ENCODE peak calls at places on chromosomes 11 and 22, in ten cellular contexts. X, H, D, U, I, V, P, C, Q and W are unnamed samples.

GRCh38 chr11:80285076-80285790 is 844.4 kb upstream of the TENM4 start:
- DNase-seq in H (no peak), U (no peak), V (no peak), P (no peak), C (no peak), Q (peak; percentile 47), I (no peak), D (no peak), X (no peak), W (no peak)

GRCh38 chr11:57240007-57240406 is 3.0 kb upstream of the APLNR start:
- DNase-seq in Q (no peak), V (no peak), D (no peak), I (no peak), P (no peak), X (no peak), U (no peak), H (no peak), C (no peak), W (peak; percentile 92)

GRCh38 chr11:19989191-19989590 is 171.1 kb downstream of the DBX1 start:
- DNase-seq in H (no peak), V (no peak), U (no peak), C (no peak), D (no peak), Q (peak; percentile 54), P (no peak), I (no peak), X (no peak), W (no peak)

GRCh38 chr22:44206696-44207095 is 26.0 kb downstream of the PARVG start:
- DNase-seq in C (peak; percentile 2), U (peak; percentile 54), P (peak; percentile 37), I (no peak), Q (no peak), X (no peak), H (no peak), V (no peak), D (no peak), W (no peak)

GRCh38 chr11:39435641-39436040 is 2023.8 kb downstream of the LRRC4C start:
- DNase-seq in I (no peak), C (no peak), X (no peak), V (no peak), D (no peak), H (no peak), P (no peak), Q (no peak), U (no peak), W (no peak)

GRCh38 chr22:17872491-17872890 is 98.2 kb upstream of the BID start:
- DNase-seq in P (no peak), V (no peak), H (no peak), C (no peak), Q (peak; percentile 11), D (no peak), I (no peak), X (no peak), U (no peak), W (no peak)

GRCh38 chr11:126347751-126348628 is 7.5 kb upstream of the ST3GAL4 start:
- DNase-seq in H (no peak), X (no peak), C (no peak), I (peak; percentile 48), D (no peak), U (no peak), P (no peak), V (no peak), Q (no peak), W (no peak)

GRCh38 chr11:2428322-2428795 is 16.0 kb downstream of the TRPM5 start:
- DNase-seq in X (peak; percentile 56), D (no peak), I (peak; percentile 67), V (peak; percentile 88), C (no peak), U (no peak), P (peak; percentile 75), H (peak; percentile 68), Q (peak; percentile 34), W (peak; percentile 85)

GRCh38 chr11:58770627-58771457 is 39.1 kb upstream of the GLYAT start:
- DNase-seq in Q (peak; percentile 13), H (no peak), I (no peak), U (no peak), P (no peak), D (no peak), V (no peak), C (no peak), X (peak; percentile 19), W (no peak)

GRCh38 chr11:92702037-92702436 is 267.4 kb upstream of the MTNR1B start:
- DNase-seq in I (no peak), P (no peak), C (no peak), Q (peak; percentile 3), H (no peak), D (no peak), V (no peak), U (no peak), X (no peak), W (no peak)

GRCh38 chr11:122871302-122871701 is 11.3 kb upstream of the JHY start:
- DNase-seq in V (no peak), X (no peak), U (no peak), H (no peak), D (no peak), Q (no peak), I (no peak), P (no peak), C (no peak), W (no peak)

GRCh38 chr11:70862093-70862492 is 390.3 kb downstream of the SHANK2 start:
- DNase-seq in D (no peak), C (no peak), V (no peak), P (no peak), U (no peak), Q (no peak), H (no peak), X (no peak), I (no peak), W (no peak)

GRCh38 chr11:1823376-1824220 is 11.2 kb upstream of the SYT8 start:
- DNase-seq in Q (no peak), H (no peak), P (peak; percentile 37), V (no peak), X (no peak), U (no peak), I (no peak), C (no peak), D (no peak), W (no peak)

GRCh38 chr11:44609028-44609782 is 43.7 kb downstream of the CD82 start:
- DNase-seq in H (no peak), C (no peak), X (no peak), Q (no peak), P (no peak), U (no peak), V (peak; percentile 21), D (no peak), I (no peak), W (no peak)

GRCh38 chr11:112196519-112197087 is 21.3 kb downstream of the BCO2 start:
- DNase-seq in C (no peak), U (no peak), I (no peak), V (no peak), D (no peak), P (no peak), Q (no peak), H (no peak), X (no peak), W (no peak)
- H3K27ac ChIP-seq in C (no peak overlapping the region), U (no peak overlapping the region), I (no peak overlapping the region), V (no peak overlapping the region), D (no peak overlapping the region), P (no peak overlapping the region), Q (no peak overlapping the region), H (no peak overlapping the region), X (no peak overlapping the region), W (no peak overlapping the region)

GRCh38 chr11:86153439-86153838 is 84.6 kb upstream of the PICALM start:
- DNase-seq in V (no peak), D (no peak), H (no peak), U (no peak), Q (no peak), C (no peak), P (no peak), X (no peak), I (no peak), W (no peak)
- H3K4me1 ChIP-seq in V (peaks cover 15% of the 10 kb centered on the region), D (peaks cover 2% of the 10 kb centered on the region), H (peaks cover 34% of the 10 kb centered on the region), U (peaks cover 36% of the 10 kb centered on the region), Q (peaks cover 18% of the 10 kb centered on the region), C (peaks cover 29% of the 10 kb centered on the region), P (no peaks in the 10 kb centered on the region), X (peaks cover 15% of the 10 kb centered on the region), I (peaks cover 43% of the 10 kb centered on the region), W (no peaks in the 10 kb centered on the region)

GRCh38 chr22:41524283-41524682 is 20.0 kb downstream of the POLR3H start:
- DNase-seq in P (peak; percentile 85), I (peak; percentile 81), V (peak; percentile 59), H (peak; percentile 66), U (peak; percentile 91), X (no peak), C (peak; percentile 83), D (no peak), Q (peak; percentile 78), W (peak; percentile 90)

GRCh38 chr22:41524809-41525449 is 19.3 kb downstream of the POLR3H start:
- DNase-seq in C (peak; percentile 63), U (no peak), Q (no peak), D (no peak), V (peak; percentile 38), H (no peak), I (no peak), P (no peak), X (no peak), W (no peak)

GRCh38 chr22:41526802-41527799 is 17.2 kb downstream of the POLR3H start:
- DNase-seq in X (peak; percentile 36), U (peak; percentile 84), C (peak; percentile 61), H (no peak), P (no peak), D (no peak), V (peak; percentile 55), I (peak; percentile 50), Q (peak; percentile 25), W (peak; percentile 52)

GRCh38 chr22:41526226-41526531 is 18.1 kb downstream of the POLR3H start:
- DNase-seq in P (no peak), C (no peak), H (no peak), Q (no peak), I (no peak), D (no peak), U (no peak), V (no peak), X (no peak), W (no peak)

DNA sequence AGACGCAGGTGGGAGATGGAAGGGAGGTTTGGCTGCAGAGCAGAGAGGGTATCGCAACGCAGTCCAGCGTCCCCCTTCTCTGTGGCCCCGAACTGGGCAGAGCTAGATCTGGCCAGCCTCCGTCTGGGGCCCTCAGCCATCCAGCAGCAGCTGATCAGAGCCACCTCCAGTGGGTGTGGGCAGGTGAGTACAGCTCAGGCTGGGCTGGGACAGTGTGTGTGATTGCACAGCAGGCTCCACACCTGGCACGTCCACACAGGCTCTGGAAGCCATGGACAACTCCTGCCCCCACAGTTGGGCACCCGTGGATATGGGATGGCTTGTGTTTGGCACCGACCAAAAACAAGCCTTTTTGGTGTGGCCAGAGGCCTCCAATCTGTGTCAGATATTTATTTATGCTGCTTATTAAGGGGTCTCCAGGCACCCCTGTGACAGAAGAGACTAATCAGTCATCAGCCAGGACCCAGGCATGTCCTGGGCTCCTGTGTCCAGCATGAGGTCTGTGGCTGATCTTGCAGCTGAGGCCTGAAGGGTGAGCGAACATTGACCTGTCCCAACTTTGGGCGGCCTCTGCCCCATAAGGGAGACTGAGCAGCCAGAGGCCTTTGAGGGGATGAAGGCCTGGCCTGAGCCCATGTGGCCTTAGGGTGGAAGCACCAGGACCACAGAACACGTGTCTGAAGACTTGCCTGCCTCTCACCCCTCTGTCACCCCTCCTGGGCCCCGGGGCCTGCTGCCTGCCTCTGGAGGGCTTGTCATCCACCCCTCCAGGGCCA is 18.6 kb downstream of the POLR3H start:
- DNase-seq in P (no peak), U (no peak), C (no peak), I (no peak), D (no peak), Q (no peak), V (no peak), X (no peak), H (no peak), W (no peak)
- TF ChIP-seq POLR2A in P (no peak), U (no peak), C (no peak), I (no peak), D (peak; percentile 63), Q (no peak), V (no peak), X (no peak), H (no peak), W (peak; percentile 9)

GRCh38 chr11:68524681-68525080 is 64.1 kb downstream of the PPP6R3 start:
- DNase-seq in U (no peak), X (no peak), H (no peak), P (no peak), D (no peak), C (no peak), I (no peak), Q (no peak), V (no peak), W (no peak)
- H3K27ac ChIP-seq in U (peak overlapping the region; percentile 25), X (no peak overlapping the region), H (no peak overlapping the region), P (peak overlapping the region; percentile 34), D (no peak overlapping the region), C (no peak overlapping the region), I (no peak overlapping the region), Q (no peak overlapping the region), V (peak overlapping the region; percentile 75), W (no peak overlapping the region)